ENCODE peak calls at places on chromosomes 11 and 22, in six cellular contexts. R is tibial artery; L is ovary; V is tibial nerve; S is CD4-positive, alpha-beta memory T cell; J is psoas muscle. T is an unnamed sample.

GRCh38 chr22:36571991-36572390 is 43.0 kb upstream of the EIF3D start:
- DNase-seq in L (no peak), V (no peak), S (no peak), R (no peak), J (no peak), T (no peak)

GRCh38 chr11:113553235-113553634 is 78.0 kb upstream of the DRD2 start:
- DNase-seq in R (peak; percentile 71), S (no peak), L (no peak), V (peak; percentile 68), J (peak; percentile 22), T (peak; percentile 18)

GRCh38 chr11:69721745-69722144 is 17.9 kb upstream of the FGF19 start:
- DNase-seq in V (no peak), J (no peak), R (no peak), S (no peak), L (no peak), T (no peak)

GRCh38 chr11:109961261-109961660 is 131.9 kb upstream of the ZC3H12C start:
- DNase-seq in R (no peak), V (no peak), J (no peak), S (no peak), L (no peak), T (no peak)

GRCh38 chr11:19829109-19829790 is 116.6 kb downstream of the NAV2 start:
- DNase-seq in R (no peak), L (no peak), S (no peak), V (no peak), J (no peak), T (no peak)

GRCh38 chr22:46628756-46629155 is 8.6 kb downstream of the GRAMD4 start:
- DNase-seq in S (no peak), J (no peak), R (no peak), L (no peak), V (no peak), T (no peak)

GRCh38 chr22:21972293-21972779 is 10.3 kb downstream of the TOP3B start:
- DNase-seq in V (no peak), R (no peak), S (peak; percentile 41), L (no peak), J (peak; percentile 47), T (no peak)

GRCh38 chr11:92322225-92322624 is 97.6 kb downstream of the FAT3 start:
- DNase-seq in L (no peak), S (no peak), J (no peak), R (no peak), V (no peak), T (no peak)

GRCh38 chr11:47104337-47104950 is 72.2 kb downstream of the ARFGAP2 start:
- DNase-seq in L (no peak), J (no peak), S (no peak), R (no peak), V (no peak), T (no peak)

GRCh38 chr11:2207773-2208621 is 36.4 kb upstream of the TH start:
- DNase-seq in S (no peak), R (peak; percentile 20), J (no peak), L (no peak), V (no peak), T (peak; percentile 4)

GRCh38 chr11:65645710-65646109 is 7.8 kb downstream of the SIPA1 start:
- DNase-seq in R (no peak), S (no peak), V (no peak), L (no peak), J (no peak), T (no peak)

GRCh38 chr11:86678296-86678695 is 5.9 kb upstream of the ME3 start:
- DNase-seq in L (no peak), J (no peak), R (no peak), S (no peak), V (no peak), T (no peak)

GRCh38 chr11:46918087-46918751 is at the start of gene LRP4:
- DNase-seq in V (no peak), S (peak; percentile 24), J (peak; percentile 70), R (no peak), L (peak; percentile 70), T (peak; percentile 62)

GRCh38 chr11:15505155-15505554 is 390.4 kb downstream of the INSC start:
- DNase-seq in V (no peak), J (no peak), R (no peak), L (no peak), S (no peak), T (no peak)

GRCh38 chr11:117830674-117831351 is 6.3 kb upstream of the FXYD2 start:
- DNase-seq in S (no peak), V (no peak), J (no peak), R (peak; percentile 43), L (peak; percentile 32), T (peak; percentile 13)

GRCh38 chr11:61331636-61332035 is 1.3 kb downstream of the DDB1 start:
- DNase-seq in L (no peak), J (no peak), S (no peak), V (no peak), R (no peak), T (no peak)

GRCh38 chr11:35364101-35364780 is 55.1 kb downstream of the SLC1A2 start:
- DNase-seq in R (peak; percentile 91), S (no peak), V (peak; percentile 71), L (peak; percentile 30), J (peak; percentile 80), T (peak; percentile 80)

GRCh38 chr11:131675489-131675888 is 305.1 kb downstream of the NTM start:
- DNase-seq in S (no peak), V (no peak), J (no peak), L (no peak), R (peak; percentile 11), T (no peak)

GRCh38 chr11:77654770-77655434 is 17.3 kb upstream of the CLNS1A start:
- DNase-seq in J (no peak), S (no peak), L (no peak), R (no peak), V (no peak), T (no peak)

GRCh38 chr11:113806403-113806802 is 26.8 kb downstream of the CLDN25 start:
- DNase-seq in R (no peak), V (no peak), S (no peak), L (no peak), J (no peak), T (no peak)

GRCh38 chr11:114099392-114100178 is 40.1 kb downstream of the ZBTB16 start:
- DNase-seq in S (no peak), J (no peak), R (no peak), L (no peak), V (no peak), T (no peak)

GRCh38 chr11:93646399-93646798 is 15.1 kb upstream of the CEP295 start:
- DNase-seq in R (no peak), J (no peak), L (no peak), S (no peak), V (no peak), T (no peak)

GRCh38 chr11:9858822-9859221 is 194.9 kb downstream of the SWAP70 start:
- DNase-seq in S (no peak), J (no peak), R (no peak), V (no peak), L (no peak), T (no peak)

GRCh38 chr22:23072035-23072910 is 2.0 kb downstream of the GNAZ start:
- DNase-seq in S (no peak), J (peak; percentile 4), R (no peak), V (no peak), L (peak; percentile 25), T (peak; percentile 22)

GRCh38 chr11:109425554-109425953 is 3.6 kb downstream of the C11orf87 start:
- DNase-seq in S (no peak), J (no peak), L (no peak), R (no peak), V (no peak), T (no peak)

GRCh38 chr11:6771926-6772898 is at the start of gene OR2AG2:
- DNase-seq in S (no peak), R (no peak), J (no peak), V (peak; percentile 8), L (no peak), T (no peak)

GRCh38 chr11:131486100-131486499 is 115.7 kb downstream of the NTM start:
- DNase-seq in L (no peak), V (no peak), J (no peak), R (no peak), S (no peak), T (no peak)

GRCh38 chr11:86047275-86047991 is 21.5 kb downstream of the PICALM start:
- DNase-seq in R (no peak), S (no peak), L (no peak), J (no peak), V (no peak), T (no peak)

DNA sequence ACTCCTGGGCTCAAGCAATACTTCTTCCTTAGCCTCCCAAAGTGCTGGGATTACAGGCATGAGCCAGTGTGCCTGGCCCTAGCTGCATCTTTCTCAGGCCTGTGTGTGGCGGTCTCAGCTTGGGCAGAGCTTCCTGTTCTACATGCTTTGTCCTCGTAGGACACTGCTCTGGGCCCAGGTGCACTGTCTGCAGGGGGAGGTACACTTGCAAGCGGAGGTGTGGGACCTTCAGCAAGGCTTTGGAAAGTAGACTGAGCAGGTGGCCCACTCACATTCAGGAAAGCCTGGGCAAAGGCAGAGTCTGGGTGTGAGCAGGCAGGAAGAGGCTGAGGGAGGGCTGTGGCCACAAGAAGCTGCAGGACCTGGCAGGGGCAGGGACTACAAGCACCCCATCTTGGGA is 33.6 kb upstream of the SUSD2 start:
- DNase-seq in S (no peak), V (no peak), R (no peak), J (no peak), L (no peak), T (no peak)
- H3K4me1 ChIP-seq in S (peaks cover 65% of the 10 kb centered on the region), V (peaks cover 74% of the 10 kb centered on the region), R (peaks cover 61% of the 10 kb centered on the region), J (peaks cover 31% of the 10 kb centered on the region), L (peaks cover 31% of the 10 kb centered on the region), T (peaks cover 22% of the 10 kb centered on the region)

GRCh38 chr11:119376197-119376847 is 5.2 kb downstream of the USP2 start:
- DNase-seq in L (peak; percentile 54), R (peak; percentile 86), J (peak; percentile 61), S (no peak), V (peak; percentile 4), T (no peak)
- H3K4me1 ChIP-seq in L (peaks cover 3% of the 10 kb centered on the region), R (peaks cover 60% of the 10 kb centered on the region), J (peaks cover 76% of the 10 kb centered on the region), S (peaks cover 19% of the 10 kb centered on the region), V (peaks cover 76% of the 10 kb centered on the region), T (peaks cover 6% of the 10 kb centered on the region)

GRCh38 chr22:50084085-50084484 is 1.1 kb downstream of the MLC1 start:
- DNase-seq in S (no peak), L (no peak), J (no peak), R (no peak), V (no peak), T (no peak)
- H3K4me1 ChIP-seq in S (no peaks in the 10 kb centered on the region), L (peaks cover 3% of the 10 kb centered on the region), J (no peaks in the 10 kb centered on the region), R (no peaks in the 10 kb centered on the region), V (no peaks in the 10 kb centered on the region), T (no peaks in the 10 kb centered on the region)

GRCh38 chr22:39946571-39947407 is 13.4 kb upstream of the TMA7B start:
- DNase-seq in J (no peak), L (no peak), S (no peak), R (no peak), V (no peak), T (no peak)
- H3K4me1 ChIP-seq in J (no peaks in the 10 kb centered on the region), L (no peaks in the 10 kb centered on the region), S (peaks cover 100% of the 10 kb centered on the region), R (no peaks in the 10 kb centered on the region), V (peaks cover 21% of the 10 kb centered on the region), T (no peaks in the 10 kb centered on the region)

DNA sequence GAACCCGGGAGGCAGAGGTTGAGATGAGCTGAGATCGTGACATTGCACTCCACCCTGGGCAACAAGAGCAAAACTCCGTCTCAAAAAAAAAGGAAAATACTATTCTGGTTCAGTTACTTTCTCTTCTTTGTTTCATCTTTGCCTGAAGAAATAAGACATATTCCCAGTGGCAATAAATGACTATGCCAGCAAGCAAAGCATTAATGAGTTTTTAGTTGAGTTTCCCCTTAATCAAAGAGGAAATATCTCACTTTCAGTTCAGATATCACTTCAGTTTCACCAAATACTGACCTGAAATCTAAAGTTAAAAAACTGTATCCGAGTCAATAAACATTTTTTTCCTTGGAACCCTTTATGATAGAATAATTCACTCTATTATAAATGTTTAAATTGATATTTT is 10.3 kb downstream of the PISD start:
- DNase-seq in J (no peak), L (no peak), R (no peak), V (no peak), S (no peak), T (no peak)
- H3K4me1 ChIP-seq in J (peaks cover 21% of the 10 kb centered on the region), L (no peaks in the 10 kb centered on the region), R (peaks cover 11% of the 10 kb centered on the region), V (peaks cover 9% of the 10 kb centered on the region), S (peaks cover 15% of the 10 kb centered on the region), T (no peaks in the 10 kb centered on the region)

T was measured in uterus.